ENCODE peak calls at places on chromosomes 7 and 10, in six cellular contexts. U is A549, R is GM12878, M is K562, Y is endothelial cell of umbilical vein, F is HepG2. Q is an unnamed sample.

GRCh38 chr10:132141076-132141475 is 45.7 kb upstream of the DPYSL4 start:
- DNase-seq in M (no peak), Y (no peak), R (no peak), F (no peak), U (no peak), Q (no peak)

GRCh38 chr7:30730097-30730496 is 21.8 kb upstream of the INMT start:
- DNase-seq in F (no peak), R (no peak), M (no peak), Y (no peak), U (no peak), Q (no peak)

GRCh38 chr10:49119746-49120145 is 4.4 kb upstream of the VSTM4 start:
- DNase-seq in F (no peak), Y (no peak), R (no peak), M (no peak), U (no peak), Q (no peak)

GRCh38 chr7:130943336-130943901 is 209.4 kb upstream of the KLF14 start:
- DNase-seq in Y (peak; percentile 75), M (peak; percentile 56), U (peak; percentile 77), R (no peak), F (no peak), Q (peak; percentile 43)

GRCh38 chr10:121205625-121206024 is 354.5 kb downstream of the WDR11 start:
- DNase-seq in R (no peak), U (no peak), Y (no peak), M (no peak), F (no peak), Q (no peak)

GRCh38 chr7:53607961-53608360 is 572.5 kb downstream of the POM121L12 start:
- DNase-seq in F (no peak), M (no peak), U (no peak), Y (peak; percentile 56), R (no peak), Q (no peak)

GRCh38 chr10:94065787-94066186 is 72.1 kb downstream of the PLCE1 start:
- DNase-seq in Y (no peak), R (no peak), U (no peak), F (no peak), M (no peak), Q (no peak)

GRCh38 chr10:62718585-62718984 is 85.9 kb upstream of the ADO start:
- DNase-seq in Y (no peak), M (no peak), R (no peak), F (peak; percentile 53), U (no peak), Q (no peak)

GRCh38 chr7:47406766-47407129 is 175.2 kb downstream of the TNS3 start:
- DNase-seq in U (no peak), Y (no peak), F (no peak), R (no peak), M (no peak), Q (no peak)

GRCh38 chr7:38451840-38452239 is 178.4 kb upstream of the TARP start:
- DNase-seq in Y (peak; percentile 54), U (peak; percentile 37), R (no peak), M (peak; percentile 12), F (peak; percentile 1), Q (peak; percentile 41)

GRCh38 chr7:111521660-111522059 is 40.6 kb downstream of the IMMP2L start:
- DNase-seq in Y (no peak), U (no peak), M (no peak), R (no peak), F (no peak), Q (no peak)

DNA sequence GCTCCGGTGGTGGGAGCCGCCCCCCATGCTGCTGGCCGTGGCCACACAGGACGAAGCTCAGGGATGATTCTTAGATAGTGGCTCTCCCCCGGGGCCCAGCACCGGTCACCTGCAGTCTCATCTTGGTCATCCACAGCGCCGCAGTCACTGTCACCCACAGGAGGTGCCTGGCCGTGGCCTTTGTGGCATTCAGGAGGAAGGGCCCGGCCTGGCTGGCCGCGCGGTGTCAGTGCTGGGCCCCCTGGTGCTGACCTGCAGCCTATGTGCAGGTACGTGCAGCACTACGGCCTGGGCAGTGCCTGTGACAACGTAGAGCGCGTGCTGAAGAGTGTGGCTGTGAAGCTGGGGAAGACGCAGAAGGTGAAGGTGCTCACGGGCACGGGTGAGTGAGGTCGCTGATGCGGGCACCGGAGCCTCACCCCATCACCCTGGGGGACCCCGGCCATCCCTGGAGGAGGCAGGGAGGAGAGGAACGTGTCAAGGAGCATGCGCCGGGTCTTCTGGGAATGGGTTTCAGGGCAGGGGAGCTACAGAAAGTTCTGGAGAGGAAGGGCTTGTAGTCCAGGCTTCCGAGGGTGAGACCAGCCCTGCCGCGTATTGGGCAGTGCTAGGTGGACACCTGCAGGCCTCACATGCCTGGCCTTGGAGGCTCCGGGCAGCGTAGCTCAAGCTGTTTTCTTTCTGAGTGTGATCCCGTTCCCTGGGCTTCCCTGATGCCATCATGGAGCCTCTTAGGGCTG is 5.0 kb downstream of the SPRN start:
- DNase-seq in F (no peak), Y (no peak), M (no peak), U (no peak), R (no peak), Q (no peak)
- TF ChIP-seq MYC in F (no peak), Y (no peak), M (no peak), U (no peak), R (no peak), Q (no peak)

GRCh38 chr10:36465604-36466379 is 659.6 kb upstream of the ANKRD30A start:
- DNase-seq in Y (no peak), F (no peak), R (no peak), M (no peak), U (no peak), Q (no peak)

GRCh38 chr10:36463390-36463789 is 662.0 kb upstream of the ANKRD30A start:
- DNase-seq in U (no peak), R (no peak), M (no peak), Y (no peak), F (no peak), Q (no peak)

GRCh38 chr10:36468620-36469019 is 656.8 kb upstream of the ANKRD30A start:
- DNase-seq in M (no peak), Y (no peak), R (no peak), F (no peak), U (no peak), Q (no peak)

GRCh38 chr10:36462194-36462593 is 663.2 kb upstream of the ANKRD30A start:
- DNase-seq in U (no peak), F (no peak), Y (no peak), R (no peak), M (no peak), Q (no peak)

DNA sequence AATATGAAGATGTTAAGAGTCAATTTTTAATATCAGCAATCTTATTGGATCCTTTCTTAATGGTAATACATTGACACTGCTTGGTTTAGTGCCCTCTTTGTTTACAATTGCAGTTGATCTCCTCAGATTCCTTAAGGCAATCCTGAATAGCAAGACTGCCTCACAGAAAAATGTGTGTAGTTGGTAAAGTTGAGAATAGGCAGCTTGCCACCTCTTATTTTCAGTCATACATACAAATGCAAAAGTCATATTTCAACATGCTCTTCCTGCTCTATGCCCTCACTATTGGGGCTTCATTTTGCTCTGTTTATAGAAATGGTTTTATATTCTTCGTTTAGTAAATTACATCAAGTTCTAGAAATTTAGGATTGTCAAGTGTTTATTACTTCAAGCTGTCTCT is 661.1 kb upstream of the ANKRD30A start:
- DNase-seq in R (no peak), U (no peak), M (no peak), Y (no peak), F (no peak), Q (no peak)
- H3K4me3 ChIP-seq in R (no peak overlapping the region), U (no peak overlapping the region), M (no peak overlapping the region), Y (no peak overlapping the region), F (no peak overlapping the region), Q (no peak overlapping the region)

GRCh38 chr10:4069491-4069890 is 284.5 kb upstream of the KLF6 start:
- DNase-seq in U (no peak), R (no peak), Y (peak; percentile 40), F (no peak), M (no peak), Q (no peak)

GRCh38 chr10:4068255-4069028 is 283.4 kb upstream of the KLF6 start:
- DNase-seq in R (no peak), Y (no peak), F (no peak), M (no peak), U (no peak), Q (no peak)

GRCh38 chr10:4066581-4067403 is 281.8 kb upstream of the KLF6 start:
- DNase-seq in R (no peak), M (no peak), F (no peak), Y (no peak), U (no peak), Q (peak; percentile 49)

GRCh38 chr10:4070171-4070570 is 285.2 kb upstream of the KLF6 start:
- DNase-seq in R (no peak), M (no peak), Y (peak; percentile 48), F (no peak), U (no peak), Q (no peak)

DNA sequence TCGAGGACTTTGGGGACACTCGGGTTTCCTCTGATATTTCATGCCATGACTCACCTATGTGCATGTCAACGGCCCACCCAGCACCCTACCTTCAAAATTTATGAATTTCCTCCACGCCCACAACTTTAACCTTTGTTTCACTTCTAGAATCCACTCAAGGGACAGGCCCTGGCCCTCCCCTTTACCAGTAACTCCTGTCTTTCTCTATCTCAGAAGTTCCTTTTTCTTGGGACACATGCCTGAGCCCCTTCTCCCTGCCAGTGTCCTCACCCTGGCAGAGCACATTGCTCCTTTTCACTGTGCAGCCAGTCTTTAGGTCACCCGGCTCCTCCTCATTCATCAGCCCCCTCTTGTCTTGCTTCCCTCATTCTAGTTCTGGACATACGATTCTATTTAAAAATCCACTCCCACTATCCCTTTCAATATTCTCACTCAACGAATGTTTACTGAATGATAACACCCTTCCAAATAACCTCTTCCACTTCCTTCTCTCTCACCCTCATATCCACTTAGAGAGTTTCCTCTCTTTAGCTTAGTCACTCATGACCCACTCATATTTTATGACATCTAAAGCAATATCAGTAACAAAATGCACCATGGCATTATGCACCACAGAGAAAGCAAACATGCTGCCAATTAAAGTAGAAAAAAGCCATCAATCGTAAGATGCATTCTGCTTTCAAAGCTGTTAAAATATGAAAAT is 282.7 kb upstream of the KLF6 start:
- DNase-seq in M (no peak), U (no peak), R (no peak), Y (peak; percentile 75), F (no peak), Q (peak; percentile 54)
- TF ChIP-seq MYC in M (no peak), U (no peak), R (no peak), Y (no peak), F (no peak), Q (no peak)

DNA sequence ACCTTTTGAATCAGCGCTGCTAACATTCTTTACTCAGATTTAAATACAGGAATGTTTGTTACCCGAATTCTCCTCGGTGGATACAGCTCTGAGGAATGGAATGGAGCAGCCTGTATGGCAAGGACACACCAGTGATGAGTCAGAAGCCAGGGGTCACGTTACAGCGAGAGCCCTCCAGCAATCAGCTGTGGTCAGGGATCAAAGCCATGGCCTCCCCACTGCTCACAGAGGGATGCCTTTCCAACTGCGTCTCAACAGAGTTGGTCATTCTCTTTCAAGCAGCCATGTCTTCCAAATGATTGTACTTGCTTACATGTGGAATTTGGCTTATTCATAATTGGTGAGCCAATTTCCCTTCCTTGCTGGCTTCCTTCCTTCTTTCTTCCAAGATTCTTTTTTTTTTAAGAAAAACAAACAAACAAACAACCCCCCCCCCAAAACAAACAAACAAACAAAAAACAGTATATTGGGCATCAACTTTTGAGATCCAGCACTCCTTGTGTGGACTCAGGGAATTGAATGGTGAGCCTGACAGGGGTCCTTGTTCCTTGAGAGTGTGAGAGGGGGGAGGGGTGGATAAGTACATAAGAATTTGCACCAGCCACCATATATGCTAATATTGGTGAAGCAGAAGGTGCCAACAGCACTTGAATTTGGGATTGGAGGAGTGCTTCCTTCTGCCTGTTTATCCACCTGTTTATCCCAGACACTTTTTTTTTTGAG is 100.2 kb downstream of the ATXN7L1 start:
- DNase-seq in U (peak; percentile 83), F (peak; percentile 90), M (peak; percentile 46), R (no peak), Y (peak; percentile 47), Q (no peak)
- H3K4me3 ChIP-seq in U (no peak overlapping the region), F (no peak overlapping the region), M (no peak overlapping the region), R (no peak overlapping the region), Y (no peak overlapping the region), Q (no peak overlapping the region)

GRCh38 chr10:67663449-67664087 is 32.4 kb downstream of the CTNNA3 start:
- DNase-seq in M (no peak), U (no peak), R (no peak), F (no peak), Y (no peak), Q (no peak)
- TF ChIP-seq MYC in M (no peak), U (no peak), R (no peak), F (no peak), Y (no peak), Q (no peak)